ENCODE peak calls at places on chromosomes 3 and 15, in four cellular contexts. One of them, this sample, is unnamed.

GRCh38 chr15:25439456-25439836 is 622 bp upstream of the UBE3A start:
- DNase-seq in GM12878: no peak
- DNase-seq in HepG2: peak; percentile 53
- DNase-seq in K562: no peak
- DNase-seq in this sample: no peak

GRCh38 chr3:135895734-135896121 is 69.8 kb upstream of the PPP2R3A start:
- DNase-seq in GM12878: no peak
- DNase-seq in HepG2: no peak
- DNase-seq in K562: no peak
- DNase-seq in this sample: no peak

GRCh38 chr15:46410681-46411080 is 775.9 kb downstream of the SQOR start:
- DNase-seq in GM12878: no peak
- DNase-seq in HepG2: no peak
- DNase-seq in K562: no peak
- DNase-seq in this sample: no peak

GRCh38 chr15:75153084-75153483 is 48.6 kb upstream of the C15orf39 start:
- DNase-seq in GM12878: no peak
- DNase-seq in HepG2: peak; percentile 82
- DNase-seq in K562: peak; percentile 92
- DNase-seq in this sample: peak; percentile 68

GRCh38 chr3:16378920-16379319 is 113.9 kb downstream of the OXNAD1 start:
- DNase-seq in GM12878: no peak
- DNase-seq in HepG2: no peak
- DNase-seq in K562: no peak
- DNase-seq in this sample: no peak

GRCh38 chr3:138187296-138188012 is at the start of gene ARMC8:
- DNase-seq in GM12878: no peak
- DNase-seq in HepG2: peak; percentile 77
- DNase-seq in K562: no peak
- DNase-seq in this sample: peak; percentile 56

GRCh38 chr15:34984884-34985630 is 3.0 kb downstream of the ZNF770 start:
- DNase-seq in GM12878: no peak
- DNase-seq in HepG2: peak; percentile 44
- DNase-seq in K562: no peak
- DNase-seq in this sample: no peak

GRCh38 chr3:62502315-62503300 is 129.3 kb upstream of the FEZF2 start:
- DNase-seq in GM12878: no peak
- DNase-seq in HepG2: no peak
- DNase-seq in K562: no peak
- DNase-seq in this sample: no peak

GRCh38 chr15:39181901-39182300 is 399.0 kb upstream of the THBS1 start:
- DNase-seq in GM12878: no peak
- DNase-seq in HepG2: peak; percentile 52
- DNase-seq in K562: no peak
- DNase-seq in this sample: no peak

GRCh38 chr3:127676456-127676855 is 3.7 kb downstream of the ABTB1 start:
- DNase-seq in GM12878: no peak
- DNase-seq in HepG2: no peak
- DNase-seq in K562: no peak
- DNase-seq in this sample: no peak

GRCh38 chr3:145648396-145648795 is 512.6 kb downstream of the PLOD2 start:
- DNase-seq in GM12878: no peak
- DNase-seq in HepG2: no peak
- DNase-seq in K562: no peak
- DNase-seq in this sample: no peak

GRCh38 chr3:194286747-194287146 is 64.4 kb downstream of the CPN2 start:
- DNase-seq in GM12878: no peak
- DNase-seq in HepG2: no peak
- DNase-seq in K562: no peak
- DNase-seq in this sample: no peak

GRCh38 chr15:77107531-77108355 is 36.8 kb upstream of the TSPAN3 start:
- DNase-seq in GM12878: no peak
- DNase-seq in HepG2: peak; percentile 41
- DNase-seq in K562: peak; percentile 49
- DNase-seq in this sample: peak; percentile 77

GRCh38 chr3:166481340-166481739 is 644.1 kb upstream of the BCHE start:
- DNase-seq in GM12878: no peak
- DNase-seq in HepG2: no peak
- DNase-seq in K562: no peak
- DNase-seq in this sample: no peak

GRCh38 chr15:59918994-59919951 is 84.8 kb upstream of the FOXB1 start:
- DNase-seq in GM12878: peak; percentile 57
- DNase-seq in HepG2: no peak
- DNase-seq in K562: no peak
- DNase-seq in this sample: no peak

GRCh38 chr15:77083381-77084160 is 12.7 kb upstream of the TSPAN3 start:
- DNase-seq in GM12878: peak; percentile 54
- DNase-seq in HepG2: peak; percentile 75
- DNase-seq in K562: no peak
- DNase-seq in this sample: peak; percentile 76

GRCh38 chr3:13895155-13896105 is 15.6 kb upstream of the WNT7A start:
- DNase-seq in GM12878: peak; percentile 47
- DNase-seq in HepG2: peak; percentile 69
- DNase-seq in K562: peak; percentile 94
- DNase-seq in this sample: peak; percentile 95

GRCh38 chr15:36428102-36428845 is 151.2 kb upstream of the CDIN1 start:
- DNase-seq in GM12878: no peak
- DNase-seq in HepG2: peak; percentile 63
- DNase-seq in K562: peak; percentile 89
- DNase-seq in this sample: no peak

GRCh38 chr15:52683585-52683984 is 4.4 kb upstream of the ATOSA start:
- DNase-seq in GM12878: peak; percentile 43
- DNase-seq in HepG2: no peak
- DNase-seq in K562: peak; percentile 18
- DNase-seq in this sample: no peak

GRCh38 chr15:68252925-68253534 is 23.5 kb upstream of the CLN6 start:
- DNase-seq in GM12878: peak; percentile 26
- DNase-seq in HepG2: peak; percentile 72
- DNase-seq in K562: peak; percentile 62
- DNase-seq in this sample: peak; percentile 62

GRCh38 chr3:24519368-24520100 is 24.9 kb upstream of the THRB start:
- DNase-seq in GM12878: peak; percentile 7
- DNase-seq in HepG2: peak; percentile 59
- DNase-seq in K562: peak; percentile 68
- DNase-seq in this sample: no peak

GRCh38 chr3:98732239-98733054 is 30.7 kb upstream of the ST3GAL6 start:
- DNase-seq in GM12878: no peak
- DNase-seq in HepG2: peak; percentile 82
- DNase-seq in K562: no peak
- DNase-seq in this sample: peak; percentile 54
- TF ChIP-seq TARDBP in GM12878: no peak
- TF ChIP-seq TARDBP in HepG2: peak; percentile 58
- TF ChIP-seq TARDBP in K562: no peak
- TF ChIP-seq TARDBP in this sample: no peak

GRCh38 chr3:270688-271087 is 74.1 kb downstream of the CHL1 start:
- DNase-seq in GM12878: no peak
- DNase-seq in HepG2: no peak
- DNase-seq in K562: no peak
- DNase-seq in this sample: no peak
- TF ChIP-seq TARDBP in GM12878: no peak
- TF ChIP-seq TARDBP in HepG2: no peak
- TF ChIP-seq TARDBP in K562: no peak
- TF ChIP-seq TARDBP in this sample: no peak

DNA sequence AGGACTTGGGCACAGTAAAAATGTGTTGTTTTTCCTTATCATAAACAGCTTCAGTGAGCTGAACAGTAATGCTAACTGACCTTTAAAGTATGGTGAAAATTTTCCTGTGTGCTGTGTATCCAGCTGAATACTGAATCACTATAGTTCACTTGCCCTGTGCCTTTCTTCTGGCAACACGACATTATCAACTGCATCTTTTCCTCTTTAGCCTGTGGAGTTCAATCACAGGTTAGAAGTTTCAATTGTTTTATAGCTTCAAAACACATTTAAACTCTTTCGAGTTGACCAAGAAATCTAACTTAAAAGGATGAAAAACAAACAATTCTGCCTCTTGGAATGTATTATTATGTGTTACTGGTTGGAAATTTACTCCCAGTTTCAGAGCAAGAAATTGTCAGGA is 1120.7 kb upstream of the ALCAM start:
- DNase-seq in GM12878: no peak
- DNase-seq in HepG2: no peak
- DNase-seq in K562: no peak
- DNase-seq in this sample: no peak
- TF ChIP-seq TARDBP in GM12878: no peak
- TF ChIP-seq TARDBP in HepG2: no peak
- TF ChIP-seq TARDBP in K562: no peak
- TF ChIP-seq TARDBP in this sample: no peak

GRCh38 chr3:43784640-43785011 is 93.9 kb downstream of the ABHD5 start:
- DNase-seq in GM12878: no peak
- DNase-seq in HepG2: no peak
- DNase-seq in K562: no peak
- DNase-seq in this sample: no peak

GRCh38 chr3:43782541-43782940 is 91.8 kb downstream of the ABHD5 start:
- DNase-seq in GM12878: no peak
- DNase-seq in HepG2: no peak
- DNase-seq in K562: no peak
- DNase-seq in this sample: no peak

GRCh38 chr3:43786102-43786952 is 95.6 kb downstream of the ABHD5 start:
- DNase-seq in GM12878: no peak
- DNase-seq in HepG2: no peak
- DNase-seq in K562: no peak
- DNase-seq in this sample: no peak

GRCh38 chr3:43785551-43785950 is 94.8 kb downstream of the ABHD5 start:
- DNase-seq in GM12878: no peak
- DNase-seq in HepG2: no peak
- DNase-seq in K562: no peak
- DNase-seq in this sample: no peak

GRCh38 chr3:43783987-43784639 is 93.4 kb downstream of the ABHD5 start:
- DNase-seq in GM12878: no peak
- DNase-seq in HepG2: no peak
- DNase-seq in K562: no peak
- DNase-seq in this sample: no peak
- TF ChIP-seq TARDBP in GM12878: no peak
- TF ChIP-seq TARDBP in HepG2: no peak
- TF ChIP-seq TARDBP in K562: no peak
- TF ChIP-seq TARDBP in this sample: no peak

GRCh38 chr15:90213123-90213817 is 12.1 kb downstream of the SEMA4B start:
- DNase-seq in GM12878: no peak
- DNase-seq in HepG2: no peak
- DNase-seq in K562: no peak
- DNase-seq in this sample: no peak
- TF ChIP-seq TARDBP in GM12878: no peak
- TF ChIP-seq TARDBP in HepG2: no peak
- TF ChIP-seq TARDBP in K562: no peak
- TF ChIP-seq TARDBP in this sample: no peak

GRCh38 chr3:72968280-72968679 is 28.3 kb upstream of the PPP4R2 start:
- DNase-seq in GM12878: no peak
- DNase-seq in HepG2: peak; percentile 58
- DNase-seq in K562: no peak
- DNase-seq in this sample: no peak
- TF ChIP-seq TARDBP in GM12878: no peak
- TF ChIP-seq TARDBP in HepG2: no peak
- TF ChIP-seq TARDBP in K562: no peak
- TF ChIP-seq TARDBP in this sample: no peak

DNA sequence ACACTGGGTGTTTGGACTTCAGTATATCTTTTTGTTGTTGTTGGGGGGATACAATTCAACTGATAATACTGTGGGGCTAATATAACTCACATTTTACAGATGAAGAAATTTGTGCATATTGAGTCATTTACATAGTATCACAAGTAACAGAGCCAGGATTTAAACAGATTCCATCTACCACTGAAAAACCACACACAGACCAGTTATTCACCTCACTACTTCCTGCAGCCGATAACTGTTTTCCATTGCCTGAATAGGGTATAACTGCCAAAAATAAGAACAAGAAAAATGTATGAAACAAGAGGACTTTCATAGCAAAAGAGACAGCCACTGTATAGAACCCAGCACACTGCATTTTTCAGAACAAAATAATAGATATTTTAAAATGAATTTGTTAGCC is 215.8 kb upstream of the CNTN6 start:
- DNase-seq in GM12878: no peak
- DNase-seq in HepG2: no peak
- DNase-seq in K562: no peak
- DNase-seq in this sample: no peak
- TF ChIP-seq TARDBP in GM12878: no peak
- TF ChIP-seq TARDBP in HepG2: no peak
- TF ChIP-seq TARDBP in K562: no peak
- TF ChIP-seq TARDBP in this sample: no peak